ENCODE peak calls at places on chromosomes 11 and 22, in eight cellular contexts. A is GM20000, V is iris pigment epithelial cell, F is progenitor cell of endocrine pancreas, U is GM04503, Y is AML-193, D is ELR, Q is epithelial cell of esophagus. W is an unnamed sample.

GRCh38 chr22:37018815-37019308 is 385 bp downstream of the TST start:
- DNase-seq in A (no peak), V (peak; percentile 47), F (no peak), U (no peak), Y (peak; percentile 27), D (peak; percentile 60), Q (peak; percentile 52), W (no peak)

GRCh38 chr22:24443668-24444067 is 16.3 kb downstream of the ADORA2A start:
- DNase-seq in A (no peak), V (no peak), F (no peak), U (no peak), Y (no peak), D (no peak), Q (no peak), W (no peak)

GRCh38 chr11:2797181-2797711 is 88.3 kb downstream of the CDKN1C start:
- DNase-seq in A (no peak), V (no peak), F (peak; percentile 5), U (no peak), Y (no peak), D (no peak), Q (no peak), W (peak; percentile 40)

GRCh38 chr11:43282607-43283440 is 29.0 kb upstream of the API5 start:
- DNase-seq in A (peak; percentile 53), V (peak; percentile 29), F (peak; percentile 33), U (no peak), Y (peak; percentile 6), D (peak; percentile 52), Q (peak; percentile 50), W (no peak)

GRCh38 chr11:84398017-84398626 is 1112.0 kb upstream of the CCDC90B start:
- DNase-seq in A (peak; percentile 9), V (peak; percentile 39), F (no peak), U (no peak), Y (peak; percentile 0), D (peak; percentile 20), Q (peak; percentile 41), W (no peak)

GRCh38 chr11:120324932-120325810 is at the start of gene TLCD5:
- DNase-seq in A (peak; percentile 81), V (peak; percentile 78), F (peak; percentile 70), U (no peak), Y (no peak), D (peak; percentile 82), Q (peak; percentile 53), W (no peak)

GRCh38 chr11:121318848-121319834 is 26.6 kb downstream of the SC5D start:
- DNase-seq in A (no peak), V (peak; percentile 54), F (no peak), U (no peak), Y (peak; percentile 48), D (peak; percentile 51), Q (peak; percentile 58), W (no peak)

GRCh38 chr11:28713850-28714249 is 605.7 kb downstream of the METTL15 start:
- DNase-seq in A (no peak), V (no peak), F (no peak), U (no peak), Y (no peak), D (no peak), Q (no peak), W (no peak)

GRCh38 chr22:36528336-36528735 is 630 bp downstream of the EIF3D start:
- DNase-seq in A (no peak), V (peak; percentile 27), F (no peak), U (no peak), Y (no peak), D (peak; percentile 63), Q (no peak), W (no peak)

GRCh38 chr11:17298302-17298701 is 21.8 kb downstream of the NUCB2 start:
- DNase-seq in A (peak; percentile 26), V (no peak), F (no peak), U (no peak), Y (no peak), D (peak; percentile 30), Q (no peak), W (no peak)

GRCh38 chr22:46428171-46428570 is 92.7 kb downstream of the TRMU start:
- DNase-seq in A (no peak), V (no peak), F (no peak), U (no peak), Y (no peak), D (no peak), Q (no peak), W (no peak)

GRCh38 chr22:30602049-30602448 is 4.9 kb upstream of the TCN2 start:
- DNase-seq in A (no peak), V (peak; percentile 53), F (no peak), U (no peak), Y (peak; percentile 35), D (peak; percentile 61), Q (peak; percentile 54), W (no peak)

W was measured in natural killer cell treated with Interleukin-12 subunit alpha and Interleukin-12 subunit beta and Interleukin-15 and Interleukin-18, amount 100 ng/mL, for 72 hours.